ENCODE peak calls at places on chromosomes 12 and 14, in ten cellular contexts. A is stimulated activated CD4-positive, alpha-beta T cell treated with anti-CD3 and anti-CD28 coated beads, TNF-alpha, amount 100 ng/mL, for 48 hours; Z is H4; J is upper lobe of right lung; R is HFFc6; H is heart left ventricle; P is kidney; V is A172; Q is activated naive CD4-positive, alpha-beta T cell; Y is NCI-H1105 treated with DMSO at 0.1 percent for 48 hours. X is an unnamed sample.

GRCh38 chr12:85865905-85866304 is 8.2 kb upstream of the NTS start:
- DNase-seq in Y (no peak), Z (no peak), H (peak; percentile 63), J (no peak), P (peak; percentile 58), V (peak; percentile 5), A (no peak), Q (no peak), R (no peak), X (peak; percentile 20)

GRCh38 chr12:113727651-113728061 is 238.5 kb downstream of the RBM19 start:
- DNase-seq in R (peak; percentile 91), Q (no peak), P (no peak), J (no peak), Z (no peak), V (peak; percentile 47), H (no peak), Y (no peak), A (no peak), X (peak; percentile 71)

GRCh38 chr14:101761881-101762529 is 496 bp downstream of the PPP2R5C start:
- DNase-seq in Y (peak; percentile 23), R (no peak), V (no peak), Q (no peak), H (peak; percentile 51), A (peak; percentile 35), J (peak; percentile 82), Z (no peak), P (peak; percentile 83), X (no peak)

GRCh38 chr14:50501642-50502041 is 30.7 kb downstream of the MAP4K5 start:
- DNase-seq in P (no peak), R (peak; percentile 59), J (no peak), A (no peak), Y (no peak), Z (no peak), V (peak; percentile 48), Q (no peak), H (no peak), X (peak; percentile 86)

GRCh38 chr12:1692221-1692620 is 1.4 kb downstream of the ADIPOR2 start:
- DNase-seq in V (no peak), J (no peak), R (no peak), H (no peak), Z (no peak), Y (no peak), A (no peak), P (no peak), Q (no peak), X (no peak)

GRCh38 chr14:65251213-65251612 is 148.9 kb upstream of the MAX start:
- DNase-seq in V (peak; percentile 55), A (no peak), Q (no peak), Y (no peak), Z (no peak), J (no peak), P (no peak), H (no peak), R (peak; percentile 84), X (peak; percentile 100)

GRCh38 chr12:24363177-24363754 is 413.8 kb upstream of the SOX5 start:
- DNase-seq in Y (peak; percentile 70), P (no peak), R (no peak), H (no peak), J (no peak), Z (no peak), V (no peak), Q (no peak), A (no peak), X (no peak)

GRCh38 chr12:51390457-51391046 is 654 bp downstream of the GALNT6 start:
- DNase-seq in Q (no peak), P (no peak), J (no peak), Y (no peak), R (no peak), Z (no peak), V (no peak), A (no peak), H (no peak), X (no peak)

GRCh38 chr12:104748790-104749189 is 209.3 kb downstream of the SLC41A2 start:
- DNase-seq in J (no peak), Z (no peak), V (no peak), Q (no peak), H (peak; percentile 76), P (no peak), Y (no peak), A (no peak), R (peak; percentile 42), X (peak; percentile 9)

GRCh38 chr14:71119075-71119474 is 211.8 kb downstream of the PCNX1 start:
- DNase-seq in J (no peak), Z (no peak), H (no peak), Y (no peak), Q (no peak), P (no peak), A (no peak), R (peak; percentile 57), V (peak; percentile 13), X (peak; percentile 28)

GRCh38 chr12:10959777-10960176 is 20.7 kb upstream of the TAS2R14 start:
- DNase-seq in H (no peak), Z (no peak), J (no peak), V (no peak), P (no peak), R (no peak), Y (no peak), A (no peak), Q (no peak), X (no peak)

GRCh38 chr14:55609681-55610080 is 29.7 kb downstream of the KTN1 start:
- DNase-seq in P (no peak), J (no peak), A (no peak), R (peak; percentile 53), Z (no peak), Q (no peak), Y (no peak), V (no peak), H (no peak), X (peak; percentile 43)

GRCh38 chr12:1870086-1870485 is 48.4 kb downstream of the CACNA2D4 start:
- DNase-seq in Z (no peak), Y (no peak), P (no peak), Q (no peak), V (no peak), A (no peak), R (no peak), J (no peak), H (no peak), X (no peak)

GRCh38 chr14:58640959-58641358 is 3.2 kb downstream of the DACT1 start:
- DNase-seq in Y (no peak), V (no peak), R (no peak), P (no peak), J (no peak), Z (no peak), H (no peak), Q (no peak), A (no peak), X (no peak)

GRCh38 chr14:75413013-75413412 is 14.8 kb upstream of the JDP2 start:
- DNase-seq in Q (no peak), H (no peak), R (no peak), P (no peak), Z (no peak), V (no peak), Y (no peak), J (no peak), A (no peak), X (no peak)

GRCh38 chr12:123085730-123086487 is 65.0 kb downstream of the PITPNM2 start:
- DNase-seq in A (no peak), H (peak; percentile 81), V (peak; percentile 83), J (no peak), Y (no peak), R (no peak), P (peak; percentile 89), Z (peak; percentile 90), Q (no peak), X (peak; percentile 13)

GRCh38 chr12:115998119-115998633 is 279.3 kb downstream of the MED13L start:
- DNase-seq in Y (peak; percentile 42), P (no peak), Q (no peak), A (no peak), Z (peak; percentile 17), H (no peak), V (peak; percentile 36), R (peak; percentile 57), J (no peak), X (peak; percentile 42)

GRCh38 chr12:79547044-79547734 is 143.6 kb downstream of the PAWR start:
- DNase-seq in A (no peak), P (no peak), V (peak; percentile 97), J (no peak), H (no peak), R (peak; percentile 83), Y (no peak), Z (peak; percentile 50), Q (no peak), X (peak; percentile 56)

GRCh38 chr12:41944241-41944640 is 200.4 kb downstream of the GXYLT1 start:
- DNase-seq in Y (no peak), H (no peak), Z (peak; percentile 11), P (no peak), A (no peak), R (peak; percentile 0), J (no peak), V (no peak), Q (no peak), X (no peak)

GRCh38 chr12:106054016-106054415 is 84.7 kb downstream of the NUAK1 start:
- DNase-seq in H (no peak), J (no peak), A (no peak), P (no peak), Q (no peak), Y (no peak), Z (no peak), R (no peak), V (no peak), X (no peak)

GRCh38 chr14:36066636-36067035 is 109.9 kb downstream of the PTCSC3 start:
- DNase-seq in V (no peak), Q (no peak), Y (no peak), Z (no peak), P (no peak), J (no peak), H (no peak), R (no peak), A (no peak), X (no peak)

GRCh38 chr12:45192041-45192695 is 23.7 kb upstream of the ANO6 start:
- DNase-seq in Q (no peak), R (peak; percentile 80), A (no peak), H (no peak), V (peak; percentile 59), Y (no peak), J (no peak), Z (peak; percentile 16), P (no peak), X (peak; percentile 51)

GRCh38 chr12:10584415-10584814 is 29.0 kb downstream of the MAGOHB start:
- DNase-seq in R (no peak), H (no peak), Q (no peak), Z (peak; percentile 4), V (no peak), P (no peak), J (no peak), A (no peak), Y (no peak), X (peak; percentile 19)

GRCh38 chr12:49288412-49288853 is 6.5 kb upstream of the PRPH start:
- DNase-seq in Q (peak; percentile 36), J (peak; percentile 29), Z (peak; percentile 45), A (peak; percentile 55), P (peak; percentile 35), V (peak; percentile 44), R (peak; percentile 58), H (peak; percentile 41), Y (peak; percentile 26), X (peak; percentile 51)

GRCh38 chr12:102824218-102824835 is 92.7 kb downstream of the PAH start:
- DNase-seq in V (no peak), H (peak; percentile 29), Y (no peak), Q (no peak), J (peak; percentile 73), Z (no peak), P (peak; percentile 79), A (no peak), R (no peak), X (no peak)

GRCh38 chr12:98574110-98574509 is 19.4 kb upstream of the SLC25A3 start:
- DNase-seq in P (no peak), R (no peak), Z (no peak), A (no peak), J (no peak), V (no peak), Q (no peak), H (no peak), Y (no peak), X (no peak)

GRCh38 chr14:77044776-77045569 is 16.5 kb upstream of the IRF2BPL start:
- DNase-seq in J (no peak), H (peak; percentile 75), V (no peak), Y (no peak), Z (no peak), A (no peak), Q (no peak), P (peak; percentile 76), R (no peak), X (peak; percentile 88)

GRCh38 chr14:41071351-41071750 is 535.3 kb upstream of the LRFN5 start:
- DNase-seq in P (no peak), Q (no peak), Y (no peak), Z (no peak), H (no peak), V (no peak), R (no peak), J (no peak), A (no peak), X (no peak)